ENCODE peak calls at places on chromosomes 6 and 20, in six cellular contexts. One of them, this sample, is unnamed.

GRCh38 chr20:34824026-34824860 is 1.2 kb downstream of the NCOA6 start:
- DNase-seq in fibroblast of lung: peak; percentile 45
- DNase-seq in GM23338: peak; percentile 85
- DNase-seq in breast epithelium: peak; percentile 68
- DNase-seq in ovary: peak; percentile 39
- DNase-seq in hepatocyte: peak; percentile 81
- DNase-seq in this sample: peak; percentile 4

GRCh38 chr6:39072830-39073229 is 24.2 kb downstream of the GLP1R start:
- DNase-seq in fibroblast of lung: no peak
- DNase-seq in GM23338: no peak
- DNase-seq in breast epithelium: no peak
- DNase-seq in ovary: no peak
- DNase-seq in hepatocyte: no peak
- DNase-seq in this sample: no peak

GRCh38 chr6:169813969-169814368 is 62.5 kb downstream of the ERMARD start:
- DNase-seq in fibroblast of lung: no peak
- DNase-seq in GM23338: no peak
- DNase-seq in breast epithelium: no peak
- DNase-seq in ovary: no peak
- DNase-seq in hepatocyte: no peak
- DNase-seq in this sample: no peak

GRCh38 chr6:158972241-158973233 is 27.5 kb downstream of the RSPH3 start:
- DNase-seq in fibroblast of lung: peak; percentile 80
- DNase-seq in GM23338: peak; percentile 72
- DNase-seq in breast epithelium: no peak
- DNase-seq in ovary: no peak
- DNase-seq in hepatocyte: peak; percentile 74
- DNase-seq in this sample: peak; percentile 8

GRCh38 chr6:168709440-168709839 is 268.5 kb downstream of the SMOC2 start:
- DNase-seq in fibroblast of lung: no peak
- DNase-seq in GM23338: no peak
- DNase-seq in breast epithelium: no peak
- DNase-seq in ovary: no peak
- DNase-seq in hepatocyte: no peak
- DNase-seq in this sample: no peak

GRCh38 chr6:32816746-32817204 is at the start of gene HLA-DOB:
- DNase-seq in fibroblast of lung: peak; percentile 8
- DNase-seq in GM23338: peak; percentile 52
- DNase-seq in breast epithelium: no peak
- DNase-seq in ovary: no peak
- DNase-seq in hepatocyte: peak; percentile 49
- DNase-seq in this sample: no peak

GRCh38 chr6:109793793-109794192 is 102.7 kb downstream of the FIG4 start:
- DNase-seq in fibroblast of lung: peak; percentile 99
- DNase-seq in GM23338: no peak
- DNase-seq in breast epithelium: no peak
- DNase-seq in ovary: peak; percentile 36
- DNase-seq in hepatocyte: peak; percentile 78
- DNase-seq in this sample: peak; percentile 89

GRCh38 chr6:78953798-78954197 is 86.4 kb downstream of the IRAK1BP1 start:
- DNase-seq in fibroblast of lung: no peak
- DNase-seq in GM23338: no peak
- DNase-seq in breast epithelium: no peak
- DNase-seq in ovary: no peak
- DNase-seq in hepatocyte: no peak
- DNase-seq in this sample: no peak

GRCh38 chr6:116008470-116009229 is 52.0 kb downstream of the FRK start:
- DNase-seq in fibroblast of lung: peak; percentile 74
- DNase-seq in GM23338: no peak
- DNase-seq in breast epithelium: no peak
- DNase-seq in ovary: no peak
- DNase-seq in hepatocyte: no peak
- DNase-seq in this sample: peak; percentile 56

GRCh38 chr6:117459447-117459944 is 23.0 kb upstream of the DCBLD1 start:
- DNase-seq in fibroblast of lung: no peak
- DNase-seq in GM23338: no peak
- DNase-seq in breast epithelium: no peak
- DNase-seq in ovary: no peak
- DNase-seq in hepatocyte: no peak
- DNase-seq in this sample: no peak

GRCh38 chr20:5470943-5471342 is 154.2 kb upstream of the PROKR2 start:
- DNase-seq in fibroblast of lung: no peak
- DNase-seq in GM23338: no peak
- DNase-seq in breast epithelium: no peak
- DNase-seq in ovary: no peak
- DNase-seq in hepatocyte: no peak
- DNase-seq in this sample: no peak

GRCh38 chr6:14129572-14129971 is 12.0 kb downstream of the CD83 start:
- DNase-seq in fibroblast of lung: peak; percentile 82
- DNase-seq in GM23338: peak; percentile 86
- DNase-seq in breast epithelium: no peak
- DNase-seq in ovary: peak; percentile 59
- DNase-seq in hepatocyte: peak; percentile 84
- DNase-seq in this sample: peak; percentile 52

GRCh38 chr6:54681987-54682386 is 164.6 kb upstream of the FAM83B start:
- DNase-seq in fibroblast of lung: peak; percentile 84
- DNase-seq in GM23338: no peak
- DNase-seq in breast epithelium: no peak
- DNase-seq in ovary: no peak
- DNase-seq in hepatocyte: no peak
- DNase-seq in this sample: peak; percentile 35

GRCh38 chr20:41694796-41695195 is 76.6 kb upstream of the CHD6 start:
- DNase-seq in fibroblast of lung: no peak
- DNase-seq in GM23338: no peak
- DNase-seq in breast epithelium: no peak
- DNase-seq in ovary: no peak
- DNase-seq in hepatocyte: no peak
- DNase-seq in this sample: no peak

GRCh38 chr6:160783741-160784140 is 81.7 kb downstream of the PLG start:
- DNase-seq in fibroblast of lung: no peak
- DNase-seq in GM23338: no peak
- DNase-seq in breast epithelium: no peak
- DNase-seq in ovary: no peak
- DNase-seq in hepatocyte: no peak
- DNase-seq in this sample: no peak
- H3K4me3 ChIP-seq in fibroblast of lung: no peak overlapping the region
- H3K4me3 ChIP-seq in GM23338: no peak overlapping the region
- H3K4me3 ChIP-seq in breast epithelium: no peak overlapping the region
- H3K4me3 ChIP-seq in ovary: no peak overlapping the region
- H3K4me3 ChIP-seq in hepatocyte: no peak overlapping the region
- H3K4me3 ChIP-seq in this sample: no peak overlapping the region

DNA sequence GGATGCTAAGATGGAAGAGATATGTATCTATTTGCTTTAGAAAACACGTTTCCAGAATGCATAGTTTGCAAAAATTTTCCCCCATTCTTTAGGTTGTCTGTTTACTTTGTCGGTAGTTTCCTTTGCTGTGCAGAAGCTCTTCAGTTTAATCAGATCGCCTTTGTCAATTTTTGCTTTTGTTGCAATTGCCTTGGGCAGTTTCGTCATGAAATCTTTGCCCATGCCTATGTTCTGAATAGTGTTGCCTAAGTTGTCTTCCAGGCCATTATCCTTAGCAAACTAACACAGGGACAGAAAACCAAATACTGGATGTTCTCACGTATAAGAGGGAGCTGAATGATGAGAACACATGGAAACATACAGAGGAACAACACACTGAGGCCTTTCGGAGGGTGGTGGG is 454.2 kb upstream of the SLC35B3 start:
- DNase-seq in fibroblast of lung: no peak
- DNase-seq in GM23338: no peak
- DNase-seq in breast epithelium: no peak
- DNase-seq in ovary: no peak
- DNase-seq in hepatocyte: no peak
- DNase-seq in this sample: no peak
- H3K4me3 ChIP-seq in fibroblast of lung: no peak overlapping the region
- H3K4me3 ChIP-seq in GM23338: no peak overlapping the region
- H3K4me3 ChIP-seq in breast epithelium: no peak overlapping the region
- H3K4me3 ChIP-seq in ovary: no peak overlapping the region
- H3K4me3 ChIP-seq in hepatocyte: no peak overlapping the region
- H3K4me3 ChIP-seq in this sample: no peak overlapping the region

DNA sequence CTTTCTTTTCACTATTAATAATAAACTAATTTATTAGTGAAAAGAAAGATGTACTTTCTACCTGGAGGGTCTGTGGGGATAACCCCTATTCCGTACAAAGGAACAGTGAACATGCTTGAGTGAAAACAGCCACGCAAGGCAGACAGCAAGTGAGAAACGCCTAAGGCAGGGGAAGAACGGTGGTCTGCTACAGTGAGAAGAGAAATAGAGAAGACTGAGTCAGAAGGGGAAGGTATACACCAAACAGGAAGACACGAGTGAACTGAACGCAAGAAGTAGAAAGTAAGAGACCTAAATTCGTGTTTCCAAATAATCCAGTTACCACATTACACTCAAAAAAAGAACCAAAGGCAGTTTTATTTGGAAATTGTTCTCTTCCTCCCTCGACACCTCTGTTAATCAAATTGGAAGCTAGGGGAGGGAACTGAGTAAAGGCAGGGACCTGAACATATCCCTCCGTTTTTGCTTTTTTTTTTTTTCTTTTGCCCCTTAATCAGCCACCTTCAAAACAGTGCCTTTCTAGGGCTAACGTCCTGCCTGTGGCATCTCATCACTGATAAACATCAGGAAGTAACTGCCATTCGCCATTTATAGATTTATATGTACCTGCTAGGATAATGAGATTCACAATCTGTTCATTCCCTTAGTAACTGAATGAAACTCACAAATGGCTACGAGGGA is 48.9 kb downstream of the ATXN1 start:
- DNase-seq in fibroblast of lung: no peak
- DNase-seq in GM23338: no peak
- DNase-seq in breast epithelium: no peak
- DNase-seq in ovary: no peak
- DNase-seq in hepatocyte: no peak
- DNase-seq in this sample: no peak
- H3K4me3 ChIP-seq in fibroblast of lung: no peak overlapping the region
- H3K4me3 ChIP-seq in GM23338: no peak overlapping the region
- H3K4me3 ChIP-seq in breast epithelium: no peak overlapping the region
- H3K4me3 ChIP-seq in ovary: no peak overlapping the region
- H3K4me3 ChIP-seq in hepatocyte: no peak overlapping the region
- H3K4me3 ChIP-seq in this sample: no peak overlapping the region

DNA sequence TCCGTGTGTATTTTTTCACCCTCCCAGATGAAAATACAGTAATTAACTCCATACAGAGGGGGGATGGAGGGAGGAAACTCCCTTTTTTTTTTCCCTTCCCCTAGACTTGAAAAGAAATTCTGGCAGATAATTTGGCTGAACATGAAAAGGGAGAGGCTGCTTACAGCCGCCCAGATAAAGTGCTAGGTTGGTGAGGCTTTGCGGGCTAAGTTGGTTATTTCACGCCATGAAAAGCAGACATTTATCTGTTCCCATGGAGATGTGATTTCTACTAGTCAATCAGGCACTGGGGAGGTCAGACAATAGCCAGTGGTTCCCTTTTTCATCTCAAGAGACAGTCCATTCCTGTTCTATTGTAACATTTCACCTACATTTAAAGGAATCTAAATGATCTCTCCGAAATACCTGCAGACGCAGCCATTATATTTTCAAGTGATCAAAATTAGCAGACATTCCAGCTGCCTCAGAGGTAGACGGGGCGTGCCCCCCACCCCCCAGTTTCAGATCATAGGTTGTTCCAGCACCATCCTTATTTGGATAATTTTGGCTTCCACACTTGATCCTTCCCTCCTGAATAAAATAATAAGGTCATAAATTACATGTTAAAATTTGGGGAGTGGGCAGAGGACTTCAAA is 143.9 kb upstream of the ZNF217 start:
- DNase-seq in fibroblast of lung: no peak
- DNase-seq in GM23338: peak; percentile 22
- DNase-seq in breast epithelium: no peak
- DNase-seq in ovary: no peak
- DNase-seq in hepatocyte: no peak
- DNase-seq in this sample: no peak
- H3K4me3 ChIP-seq in fibroblast of lung: no peak overlapping the region
- H3K4me3 ChIP-seq in GM23338: peak overlapping the region; percentile 19
- H3K4me3 ChIP-seq in breast epithelium: no peak overlapping the region
- H3K4me3 ChIP-seq in ovary: no peak overlapping the region
- H3K4me3 ChIP-seq in hepatocyte: no peak overlapping the region
- H3K4me3 ChIP-seq in this sample: no peak overlapping the region

DNA sequence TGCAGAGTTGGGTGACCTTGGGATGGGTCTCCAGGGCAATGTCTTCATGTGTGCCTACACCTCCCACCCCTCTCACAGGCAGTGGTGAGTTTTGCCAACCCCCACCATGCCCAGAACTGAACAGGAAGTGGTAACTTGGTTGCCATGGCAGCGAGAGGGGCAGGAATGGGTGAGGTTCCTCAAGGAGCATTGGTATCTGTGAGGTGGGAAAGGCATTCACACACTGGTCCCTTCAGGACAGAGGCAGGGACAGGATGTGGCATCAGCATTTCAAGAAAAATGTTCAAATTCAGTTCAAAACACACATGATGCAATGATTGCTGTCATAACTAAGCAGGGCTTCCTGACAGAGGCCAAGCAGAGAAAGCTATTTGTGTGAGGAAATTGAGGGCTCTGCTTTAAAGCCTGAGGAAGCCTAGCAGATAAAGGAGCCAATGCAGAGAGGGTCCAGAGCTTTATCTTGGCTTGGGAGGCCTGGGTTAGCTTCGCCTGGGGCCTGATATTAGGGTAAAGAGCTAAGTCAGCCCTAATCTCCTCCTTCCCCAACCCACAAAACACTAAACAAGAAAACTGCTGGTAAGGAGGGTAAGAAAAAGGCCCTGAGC is 551 bp downstream of the TREML2 start:
- DNase-seq in fibroblast of lung: peak; percentile 27
- DNase-seq in GM23338: peak; percentile 35
- DNase-seq in breast epithelium: no peak
- DNase-seq in ovary: no peak
- DNase-seq in hepatocyte: no peak
- DNase-seq in this sample: peak; percentile 9
- H3K4me3 ChIP-seq in fibroblast of lung: no peak overlapping the region
- H3K4me3 ChIP-seq in GM23338: no peak overlapping the region
- H3K4me3 ChIP-seq in breast epithelium: no peak overlapping the region
- H3K4me3 ChIP-seq in ovary: no peak overlapping the region
- H3K4me3 ChIP-seq in hepatocyte: no peak overlapping the region
- H3K4me3 ChIP-seq in this sample: no peak overlapping the region

This sample was measured in skeletal muscle cell.